ENCODE peak calls at places on chromosomes 11 and 22, in four cellular contexts. Z is ovary, Y is tibial nerve, A is K562. B is an unnamed sample.
A peak's percentile ranks its signal among the peaks of the same experiment; 100 is the strongest.

GRCh38 chr22:30245181-30245984 is 1.2 kb downstream of the LIF start:
- DNase-seq in Z (no peak), Y (no peak), A (no peak), B (no peak)

GRCh38 chr22:46612341-46612903 is 7.8 kb upstream of the GRAMD4 start:
- DNase-seq in Z (no peak), A (no peak), Y (no peak), B (no peak)

GRCh38 chr11:119589011-119589410 is 140.0 kb downstream of the NECTIN1 start:
- DNase-seq in A (no peak), Z (no peak), Y (no peak), B (no peak)

GRCh38 chr11:75548571-75549272 is 13.3 kb upstream of the SERPINH1 start:
- DNase-seq in Y (no peak), Z (no peak), A (no peak), B (no peak)

GRCh38 chr11:80165763-80166162 is 724.9 kb upstream of the TENM4 start:
- DNase-seq in A (no peak), Y (no peak), Z (no peak), B (no peak)

GRCh38 chr11:20045098-20045688 is 115.1 kb downstream of the DBX1 start:
- DNase-seq in Y (no peak), A (no peak), Z (no peak), B (peak; percentile 57)

GRCh38 chr11:76153609-76153949 is 52.7 kb downstream of the WNT11 start:
- DNase-seq in Z (no peak), Y (no peak), A (no peak), B (no peak)

GRCh38 chr22:47567126-47567730 is 804.8 kb downstream of the TBC1D22A start:
- DNase-seq in A (no peak), Z (no peak), Y (no peak), B (no peak)

GRCh38 chr22:25370322-25370721 is 150.9 kb downstream of the CRYBB2 start:
- DNase-seq in A (no peak), Y (no peak), Z (no peak), B (no peak)

GRCh38 chr11:1516273-1517067 is 29.9 kb upstream of the MOB2 start:
- DNase-seq in A (no peak), Y (no peak), Z (no peak), B (no peak)

GRCh38 chr11:72684236-72684912 is 10.2 kb upstream of the PDE2A start:
- DNase-seq in A (peak; percentile 79), Y (peak; percentile 52), Z (peak; percentile 46), B (peak; percentile 67)

GRCh38 chr11:108871152-108871551 is 206.3 kb downstream of the DDX10 start:
- DNase-seq in Y (peak; percentile 19), A (no peak), Z (peak; percentile 32), B (no peak)

GRCh38 chr11:61477734-61478148 is 30.8 kb upstream of the LRRC10B start:
- DNase-seq in Z (peak; percentile 68), Y (peak; percentile 63), A (peak; percentile 82), B (peak; percentile 80)

GRCh38 chr11:112612283-112612849 is 348.9 kb upstream of the NCAM1 start:
- DNase-seq in Y (no peak), Z (no peak), A (no peak), B (no peak)

GRCh38 chr11:121543981-121544380 is 91.2 kb upstream of the SORL1-AS1 start:
- DNase-seq in Y (no peak), A (no peak), Z (no peak), B (no peak)

GRCh38 chr11:7436146-7436545 is 49.2 kb upstream of the OLFML1 start:
- DNase-seq in Z (no peak), Y (no peak), A (no peak), B (no peak)

GRCh38 chr22:38758276-38758945 is 2.6 kb upstream of the SUN2 start:
- DNase-seq in A (no peak), Y (no peak), Z (no peak), B (no peak)

GRCh38 chr11:113370634-113371033 is 16.9 kb upstream of the ANKK1 start:
- DNase-seq in A (no peak), Y (no peak), Z (no peak), B (no peak)

GRCh38 chr11:128421577-128421976 is 165.8 kb downstream of the ETS1 start:
- DNase-seq in Y (no peak), Z (no peak), A (no peak), B (no peak)

GRCh38 chr11:34075178-34075820 is 23.8 kb downstream of the CAPRIN1 start:
- DNase-seq in A (no peak), Z (no peak), Y (no peak), B (no peak)

GRCh38 chr22:32562916-32563315 is 88.3 kb downstream of the FBXO7 start:
- DNase-seq in A (no peak), Y (no peak), Z (no peak), B (no peak)

GRCh38 chr11:67301313-67301921 is 1.9 kb upstream of the SSH3 start:
- DNase-seq in Z (peak; percentile 34), A (no peak), Y (no peak), B (peak; percentile 81)

GRCh38 chr22:48137640-48138039 is 1375.2 kb downstream of the TBC1D22A start:
- DNase-seq in Z (no peak), Y (no peak), A (no peak), B (peak; percentile 38)

GRCh38 chr22:49404576-49405199 is 423.0 kb downstream of the BRD1 start:
- DNase-seq in Z (no peak), Y (peak; percentile 1), A (no peak), B (peak; percentile 18)

GRCh38 chr11:86669424-86669823 is 3.0 kb downstream of the ME3 start:
- DNase-seq in Y (no peak), Z (no peak), A (no peak), B (no peak)

GRCh38 chr11:45702511-45702910 is 37.1 kb upstream of the CHST1 start:
- DNase-seq in Z (no peak), Y (no peak), A (no peak), B (no peak)

GRCh38 chr11:15327786-15328231 is 213.1 kb downstream of the INSC start:
- DNase-seq in A (peak; percentile 65), Z (peak; percentile 34), Y (peak; percentile 69), B (no peak)

GRCh38 chr11:27437824-27438594 is 34.6 kb downstream of the LGR4 start:
- DNase-seq in A (no peak), Y (no peak), Z (no peak), B (no peak)

GRCh38 chr11:61732705-61733104 is 19.7 kb upstream of the MYRF start:
- DNase-seq in Z (no peak), A (no peak), Y (no peak), B (peak; percentile 70)

GRCh38 chr22:26471522-26471921 is 12.1 kb downstream of the HPS4 start:
- DNase-seq in A (no peak), Y (no peak), Z (no peak), B (peak; percentile 37)

GRCh38 chr11:112459001-112459400 is 198.3 kb upstream of the PLET1 start:
- DNase-seq in Y (no peak), Z (no peak), A (no peak), B (no peak)

GRCh38 chr11:6606471-6607189 is 3.1 kb downstream of the ILK start:
- DNase-seq in A (peak; percentile 70), Y (peak; percentile 91), Z (peak; percentile 92), B (peak; percentile 95)

GRCh38 chr11:68373810-68374501 is 61.6 kb downstream of the LRP5 start:
- DNase-seq in Z (no peak), Y (no peak), A (no peak), B (peak; percentile 80)

GRCh38 chr22:37370306-37370979 is 56.8 kb downstream of the ELFN2 start:
- DNase-seq in Z (no peak), A (no peak), Y (peak; percentile 39), B (no peak)

GRCh38 chr22:17158176-17158567 is 905 bp downstream of the HDHD5 start:
- DNase-seq in A (no peak), Z (no peak), Y (no peak), B (no peak)

GRCh38 chr11:73288197-73288872 is 16.2 kb downstream of the P2RY6 start:
- DNase-seq in A (no peak), Y (no peak), Z (no peak), B (no peak)

GRCh38 chr11:17738350-17739207 is 4.0 kb downstream of the KCNC1 start:
- DNase-seq in Z (no peak), A (peak; percentile 37), Y (no peak), B (no peak)

GRCh38 chr11:129589190-129589589 is 213.5 kb downstream of the BARX2 start:
- DNase-seq in Z (no peak), A (no peak), Y (no peak), B (no peak)
- TF ChIP-seq EP300 in Z (no peak), A (no peak), Y (no peak), B (no peak)

DNA sequence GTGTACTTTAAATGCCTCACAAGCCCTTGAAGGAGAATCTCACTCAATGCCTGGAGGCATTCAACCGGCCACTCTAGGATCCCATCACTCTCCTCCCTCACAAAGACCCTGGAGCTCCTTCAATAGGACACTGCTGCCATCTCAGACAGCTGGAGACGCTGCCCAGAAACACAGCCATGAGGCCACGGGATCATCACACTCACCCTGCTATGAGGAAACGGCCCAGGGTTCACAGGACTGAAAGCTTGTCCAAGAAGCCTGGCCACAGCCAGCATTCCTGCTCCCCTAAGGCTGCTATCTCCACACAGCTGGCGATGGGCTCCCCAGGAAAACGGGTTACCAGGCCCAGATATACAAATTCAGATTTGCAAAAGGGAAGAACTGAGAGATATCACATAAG is 13.2 kb downstream of the CARS1 start:
- DNase-seq in A (no peak), Y (no peak), Z (no peak), B (no peak)
- H3K27ac ChIP-seq in A (no peak overlapping the region), Y (no peak overlapping the region), Z (no peak overlapping the region), B (no peak overlapping the region)

GRCh38 chr22:20016734-20017621 is at the start of gene ARVCF:
- DNase-seq in A (peak; percentile 100), Z (peak; percentile 93), Y (peak; percentile 88), B (peak; percentile 84)
- TF ChIP-seq EP300 in A (no peak), Z (no peak), Y (no peak), B (no peak)

DNA sequence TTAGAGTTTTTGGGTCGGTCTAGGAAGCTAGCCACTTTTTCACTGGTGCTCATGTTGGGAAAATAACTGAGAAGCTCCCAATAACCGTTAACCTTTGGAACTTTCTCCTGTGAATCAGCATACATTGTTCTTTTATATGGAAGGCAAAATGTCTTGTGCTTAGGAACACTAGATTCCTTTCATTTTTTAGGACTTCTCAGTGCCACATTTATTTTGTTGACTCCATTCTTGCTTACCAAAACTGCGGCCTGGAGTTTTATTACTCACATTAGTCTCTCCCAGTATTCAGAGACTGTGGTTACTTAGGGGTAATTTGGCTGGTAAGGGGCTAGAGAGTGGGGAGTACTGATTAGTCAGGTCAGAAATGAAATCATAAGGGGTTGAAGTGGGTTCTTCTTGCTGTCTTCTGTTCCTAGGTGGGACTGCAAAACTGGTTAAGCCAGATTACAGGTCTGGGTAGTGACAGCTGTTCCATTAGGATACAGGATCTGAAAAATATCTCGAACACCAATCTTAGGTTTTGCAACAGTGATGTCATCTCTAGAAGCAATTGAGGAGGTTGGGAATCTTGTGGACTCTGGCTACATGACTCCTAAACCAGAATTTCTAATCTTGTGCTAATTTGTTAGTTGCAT is 631.4 kb upstream of the LUZP2 start:
- DNase-seq in A (no peak), Z (no peak), Y (no peak), B (no peak)
- H3K27ac ChIP-seq in A (no peak overlapping the region), Z (no peak overlapping the region), Y (no peak overlapping the region), B (no peak overlapping the region)

GRCh38 chr11:114604179-114604813 is 8.7 kb upstream of the NXPE4 start:
- DNase-seq in A (no peak), Z (no peak), Y (no peak), B (no peak)

GRCh38 chr11:114606003-114606801 is 10.6 kb upstream of the NXPE4 start:
- DNase-seq in Y (no peak), A (no peak), Z (no peak), B (no peak)

GRCh38 chr11:114607753-114608459 is 12.3 kb upstream of the NXPE4 start:
- DNase-seq in Y (no peak), A (no peak), Z (no peak), B (no peak)

GRCh38 chr11:114604886-114605285 is 9.3 kb upstream of the NXPE4 start:
- DNase-seq in A (no peak), Z (no peak), Y (no peak), B (no peak)

GRCh38 chr11:114605370-114605769 is 9.8 kb upstream of the NXPE4 start:
- DNase-seq in Z (no peak), Y (no peak), A (no peak), B (no peak)
- TF ChIP-seq EP300 in Z (no peak), Y (no peak), A (no peak), B (no peak)